ENCODE peak calls at places on chromosomes 11 and 22, in ten cellular contexts. E, V, D, C, B, R, W, N, J and Y are unnamed samples.

GRCh38 chr11:16133867-16134266 is 222.5 kb downstream of the SOX6 start:
- DNase-seq in E (no peak), V (no peak), D (no peak), C (no peak), B (no peak), R (no peak), W (no peak), N (no peak), J (no peak), Y (no peak)

GRCh38 chr11:40290031-40290650 is 1169.3 kb downstream of the LRRC4C start:
- DNase-seq in E (peak; percentile 1), V (no peak), D (no peak), C (no peak), B (no peak), R (no peak), W (no peak), N (no peak), J (no peak), Y (no peak)

GRCh38 chr22:48578138-48579034 is 1249.3 kb downstream of the BRD1 start:
- DNase-seq in E (no peak), V (no peak), D (no peak), C (no peak), B (no peak), R (no peak), W (no peak), N (no peak), J (no peak), Y (no peak)

GRCh38 chr11:120404495-120404894 is 68.3 kb downstream of the ARHGEF12 start:
- DNase-seq in E (no peak), V (no peak), D (no peak), C (peak; percentile 22), B (no peak), R (no peak), W (no peak), N (no peak), J (peak; percentile 52), Y (no peak)

GRCh38 chr11:78081583-78081982 is 1.9 kb upstream of the NDUFC2 start:
- DNase-seq in E (no peak), V (no peak), D (no peak), C (no peak), B (no peak), R (no peak), W (no peak), N (no peak), J (no peak), Y (no peak)

GRCh38 chr11:46674463-46675287 is 25.7 kb downstream of the ARHGAP1 start:
- DNase-seq in E (peak; percentile 18), V (peak; percentile 61), D (peak; percentile 27), C (no peak), B (no peak), R (no peak), W (peak; percentile 53), N (no peak), J (peak; percentile 61), Y (no peak)

GRCh38 chr11:59667812-59668187 is 1.0 kb downstream of the PATL1 start:
- DNase-seq in E (no peak), V (no peak), D (no peak), C (no peak), B (no peak), R (no peak), W (peak; percentile 3), N (no peak), J (no peak), Y (no peak)

GRCh38 chr11:121270286-121270685 is 22.3 kb upstream of the SC5D start:
- DNase-seq in E (no peak), V (no peak), D (no peak), C (no peak), B (no peak), R (no peak), W (no peak), N (no peak), J (no peak), Y (no peak)

GRCh38 chr22:35915477-35916013 is 113.1 kb downstream of the RBFOX2 start:
- DNase-seq in E (peak; percentile 66), V (no peak), D (no peak), C (no peak), B (no peak), R (no peak), W (no peak), N (no peak), J (no peak), Y (no peak)
- H3K4me3 ChIP-seq in E (peak overlapping the region; percentile 36), V (peak overlapping the region; percentile 22), D (no peak overlapping the region), C (peak overlapping the region; percentile 57), B (peak overlapping the region; percentile 68), R (no peak overlapping the region), W (peak overlapping the region; percentile 57), N (peak overlapping the region; percentile 56), J (peak overlapping the region; percentile 41), Y (peak overlapping the region; percentile 53)

GRCh38 chr11:43905788-43906187 is 25.2 kb downstream of the ALKBH3 start:
- DNase-seq in E (peak; percentile 17), V (no peak), D (no peak), C (peak; percentile 76), B (no peak), R (no peak), W (no peak), N (no peak), J (peak; percentile 89), Y (no peak)
- H3K36me3 ChIP-seq in E (peaks cover 14% of the 10 kb centered on the region), V (no peaks in the 10 kb centered on the region), D (peaks cover 10% of the 10 kb centered on the region), C (peaks cover 9% of the 10 kb centered on the region), B (peaks cover 53% of the 10 kb centered on the region), R (peaks cover 16% of the 10 kb centered on the region), W (peaks cover 6% of the 10 kb centered on the region), N (peaks cover 35% of the 10 kb centered on the region), J (peaks cover 18% of the 10 kb centered on the region), Y (peaks cover 11% of the 10 kb centered on the region)

GRCh38 chr22:37420656-37421467 is 6.4 kb downstream of the ELFN2 start:
- DNase-seq in E (peak; percentile 54), V (no peak), D (no peak), C (no peak), B (no peak), R (no peak), W (no peak), N (no peak), J (no peak), Y (no peak)

GRCh38 chr22:37419370-37419915 is 7.8 kb downstream of the ELFN2 start:
- DNase-seq in E (no peak), V (no peak), D (no peak), C (no peak), B (no peak), R (no peak), W (no peak), N (no peak), J (no peak), Y (no peak)

GRCh38 chr22:37421468-37421877 is 5.8 kb downstream of the ELFN2 start:
- DNase-seq in E (no peak), V (no peak), D (no peak), C (no peak), B (no peak), R (no peak), W (no peak), N (no peak), J (no peak), Y (no peak)

GRCh38 chr22:37418627-37419369 is 8.5 kb downstream of the ELFN2 start:
- DNase-seq in E (no peak), V (no peak), D (no peak), C (no peak), B (no peak), R (peak; percentile 45), W (no peak), N (no peak), J (no peak), Y (no peak)

DNA sequence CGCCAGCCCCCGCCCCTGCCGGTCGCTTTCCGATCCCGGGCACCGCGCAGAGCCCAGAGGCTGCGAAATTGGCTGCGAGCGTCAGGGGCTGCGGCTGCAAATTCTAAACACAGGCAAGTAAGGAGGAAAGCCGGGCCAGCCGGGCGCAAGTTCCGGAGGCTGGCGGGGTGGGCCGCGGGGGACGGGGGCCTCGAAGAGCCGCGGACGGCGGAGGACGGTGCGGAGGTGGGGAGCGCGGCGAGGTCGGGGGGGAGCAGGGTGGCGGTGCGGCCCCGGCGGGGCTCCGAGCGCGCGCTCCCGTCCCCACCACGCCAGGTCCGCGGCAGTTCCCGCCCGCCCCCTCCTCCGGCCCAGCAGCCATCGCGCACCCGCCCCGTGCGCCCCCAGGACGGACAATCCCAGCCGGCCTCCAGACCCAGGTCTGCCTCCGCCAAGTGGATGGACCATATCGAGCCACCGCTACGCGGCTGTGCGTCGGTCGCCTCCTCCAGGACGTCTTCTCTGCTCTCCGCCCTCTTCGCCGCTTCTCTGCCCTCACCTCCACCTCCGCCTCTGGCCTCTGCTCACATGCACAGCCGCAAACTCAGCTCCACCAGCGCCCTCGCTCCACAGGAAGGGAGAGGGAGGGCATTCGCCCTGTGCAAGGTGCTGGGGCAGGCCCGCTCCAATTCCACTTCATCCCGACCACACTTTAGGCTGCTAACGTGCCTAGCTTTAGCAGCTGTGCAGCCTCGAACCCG is 7.2 kb downstream of the ELFN2 start:
- DNase-seq in E (peak; percentile 17), V (no peak), D (no peak), C (no peak), B (no peak), R (no peak), W (no peak), N (no peak), J (no peak), Y (no peak)
- H3K4me3 ChIP-seq in E (peak overlapping the region; percentile 51), V (no peak overlapping the region), D (peak overlapping the region; percentile 27), C (peak overlapping the region; percentile 41), B (peak overlapping the region; percentile 11), R (no peak overlapping the region), W (no peak overlapping the region), N (peak overlapping the region; percentile 20), J (peak overlapping the region; percentile 36), Y (peak overlapping the region; percentile 36)

GRCh38 chr22:23273445-23274145 is 93.3 kb downstream of the BCR start:
- DNase-seq in E (no peak), V (no peak), D (no peak), C (no peak), B (no peak), R (no peak), W (no peak), N (no peak), J (no peak), Y (no peak)

GRCh38 chr22:23274146-23274526 is 93.8 kb downstream of the BCR start:
- DNase-seq in E (no peak), V (no peak), D (no peak), C (no peak), B (no peak), R (no peak), W (no peak), N (no peak), J (no peak), Y (no peak)

GRCh38 chr22:23276656-23277582 is 96.6 kb downstream of the BCR start:
- DNase-seq in E (no peak), V (no peak), D (no peak), C (no peak), B (no peak), R (no peak), W (no peak), N (no peak), J (no peak), Y (no peak)

GRCh38 chr22:23275751-23276150 is 95.4 kb downstream of the BCR start:
- DNase-seq in E (no peak), V (no peak), D (no peak), C (no peak), B (no peak), R (no peak), W (no peak), N (no peak), J (no peak), Y (no peak)

DNA sequence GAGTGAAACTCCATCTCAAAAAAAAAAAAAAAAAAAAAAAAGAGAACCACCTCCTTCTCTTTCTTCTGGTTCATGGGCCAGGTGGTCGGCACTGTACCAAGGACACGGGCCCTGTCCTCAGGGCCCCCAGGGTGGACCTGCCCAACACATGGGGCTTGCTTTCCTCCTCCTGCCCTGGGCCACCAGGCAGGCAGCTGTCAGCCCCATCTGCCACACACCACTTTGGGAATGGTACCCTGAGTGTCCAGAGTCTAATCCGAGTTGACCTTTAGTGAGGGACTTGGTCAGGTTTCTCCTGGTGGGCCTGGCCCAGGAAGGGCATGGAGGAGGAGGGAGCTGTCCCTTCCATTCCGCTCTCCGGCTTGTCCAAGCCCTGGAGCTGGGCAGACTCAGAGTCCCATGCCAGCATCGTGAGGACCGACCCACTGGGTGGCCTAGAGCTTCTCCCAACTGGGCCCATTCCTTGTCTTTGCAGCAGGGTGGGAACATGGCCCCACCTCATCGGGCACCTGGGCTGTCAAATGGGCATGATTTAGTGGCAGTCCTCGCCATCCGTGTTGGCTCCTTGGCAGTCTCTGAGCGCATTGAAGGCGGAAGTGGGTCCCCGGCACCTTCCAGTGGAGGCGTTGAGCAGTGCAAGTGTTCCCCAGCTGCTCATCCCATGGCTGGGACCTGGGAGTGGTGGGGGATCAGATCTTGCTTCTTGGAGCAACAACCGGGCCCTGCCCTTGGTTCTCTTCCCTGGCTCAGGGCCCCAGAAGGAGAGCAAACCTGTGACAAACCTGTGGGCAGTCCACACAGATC is 94.8 kb downstream of the BCR start:
- DNase-seq in E (no peak), V (no peak), D (no peak), C (no peak), B (no peak), R (no peak), W (no peak), N (no peak), J (no peak), Y (no peak)
- H3K36me3 ChIP-seq in E (peaks cover 47% of the 10 kb centered on the region), V (peaks cover 7% of the 10 kb centered on the region), D (no peaks in the 10 kb centered on the region), C (peaks cover 48% of the 10 kb centered on the region), B (peaks cover 19% of the 10 kb centered on the region), R (no peaks in the 10 kb centered on the region), W (peaks cover 22% of the 10 kb centered on the region), N (peaks cover 82% of the 10 kb centered on the region), J (peaks cover 13% of the 10 kb centered on the region), Y (peaks cover 27% of the 10 kb centered on the region)